ENCODE peak calls at places on chromosomes 7 and 10, in four cellular contexts. S is fibroblast of mammary gland, C is pancreas, U is A549. O is an unnamed sample.
A peak's percentile ranks its signal among the peaks of the same experiment; 100 is the strongest.

GRCh38 chr10:119616879-119617580 is 20.3 kb upstream of the TIAL1 start:
- DNase-seq in S (peak; percentile 81), C (no peak), U (peak; percentile 32), O (peak; percentile 76)

GRCh38 chr10:48940958-48941357 is 1.3 kb upstream of the LRRC18 start:
- DNase-seq in S (no peak), C (no peak), U (no peak), O (no peak)

GRCh38 chr7:4144801-4145470 is 537.2 kb upstream of the FOXK1 start:
- DNase-seq in S (peak; percentile 15), C (no peak), U (no peak), O (peak; percentile 22)

GRCh38 chr10:26855186-26855585 is 5.6 kb downstream of the ABI1 start:
- DNase-seq in S (peak; percentile 57), C (no peak), U (no peak), O (peak; percentile 52)

GRCh38 chr7:127035203-127035849 is 217.4 kb downstream of the GRM8 start:
- DNase-seq in S (no peak), C (no peak), U (no peak), O (no peak)

GRCh38 chr7:47809387-47809786 is 138.9 kb downstream of the PKD1L1 start:
- DNase-seq in S (no peak), C (no peak), U (no peak), O (no peak)

GRCh38 chr7:12066561-12066960 is 144.5 kb upstream of the TMEM106B start:
- DNase-seq in S (peak; percentile 6), C (no peak), U (peak; percentile 45), O (no peak)

GRCh38 chr10:9579110-9579705 is 1438.5 kb upstream of the CELF2 start:
- DNase-seq in S (peak; percentile 58), C (no peak), U (no peak), O (peak; percentile 69)

GRCh38 chr10:82037076-82037475 is 162.1 kb downstream of the NRG3 start:
- DNase-seq in S (no peak), C (no peak), U (no peak), O (no peak)

GRCh38 chr10:124719213-124719851 is 24.8 kb downstream of the FAM53B start:
- DNase-seq in S (peak; percentile 59), C (no peak), U (peak; percentile 26), O (peak; percentile 57)

GRCh38 chr10:101297901-101298451 is 56.0 kb upstream of the BTRC start:
- DNase-seq in S (peak; percentile 33), C (peak; percentile 89), U (peak; percentile 74), O (peak; percentile 49)

GRCh38 chr7:50608196-50608906 is 43.1 kb upstream of the DDC start:
- DNase-seq in S (no peak), C (no peak), U (no peak), O (peak; percentile 11)

GRCh38 chr7:3279147-3279818 is 21.8 kb upstream of the SDK1 start:
- DNase-seq in S (no peak), C (no peak), U (no peak), O (no peak)

DNA sequence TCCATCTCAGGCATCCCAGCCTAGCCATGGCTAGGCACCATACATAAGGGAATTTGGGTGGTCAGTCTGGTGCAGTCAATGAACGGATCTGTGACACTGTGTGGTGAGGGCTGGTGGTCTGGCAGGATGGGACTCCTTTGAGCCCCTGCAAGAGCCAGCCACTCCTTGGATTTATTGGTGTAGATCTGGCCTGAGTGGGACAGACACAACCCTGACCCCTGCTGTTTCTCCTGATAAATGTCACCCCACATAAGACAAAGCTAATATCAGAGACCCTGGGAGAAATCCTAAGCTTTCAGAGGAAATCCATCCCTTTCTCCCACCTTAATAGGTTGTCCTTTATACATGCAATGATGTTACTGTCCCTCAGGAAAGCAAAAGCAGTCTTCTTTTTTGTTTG is 2.3 kb downstream of the FBXO24 start:
- DNase-seq in S (peak; percentile 47), C (no peak), U (peak; percentile 45), O (peak; percentile 46)
- TF ChIP-seq CTCF in S (peak; percentile 49), C (no peak), U (peak; percentile 43), O (peak; percentile 43)

GRCh38 chr7:23529262-23529859 is 2.4 kb downstream of the TRA2A start:
- DNase-seq in S (no peak), C (no peak), U (no peak), O (no peak)
- H3K4me3 ChIP-seq in S (peak overlapping the region; percentile 99), C (peak overlapping the region; percentile 98), U (peak overlapping the region; percentile 74), O (peak overlapping the region; percentile 100)

GRCh38 chr7:149666360-149666905 is 107.0 kb downstream of the ZNF467 start:
- DNase-seq in S (no peak), C (no peak), U (no peak), O (no peak)

GRCh38 chr7:149673006-149673405 is 100.4 kb downstream of the ZNF467 start:
- DNase-seq in S (no peak), C (no peak), U (no peak), O (no peak)

GRCh38 chr7:149670288-149670687 is 103.1 kb downstream of the ZNF467 start:
- DNase-seq in S (peak; percentile 57), C (no peak), U (no peak), O (peak; percentile 31)

GRCh38 chr7:149664666-149665065 is 108.7 kb downstream of the ZNF467 start:
- DNase-seq in S (no peak), C (no peak), U (peak; percentile 23), O (no peak)

GRCh38 chr7:149669121-149669818 is 104.1 kb downstream of the ZNF467 start:
- DNase-seq in S (peak; percentile 62), C (no peak), U (peak; percentile 61), O (peak; percentile 39)
- TF ChIP-seq CTCF in S (peak; percentile 51), C (no peak), U (peak; percentile 71), O (peak; percentile 54)

DNA sequence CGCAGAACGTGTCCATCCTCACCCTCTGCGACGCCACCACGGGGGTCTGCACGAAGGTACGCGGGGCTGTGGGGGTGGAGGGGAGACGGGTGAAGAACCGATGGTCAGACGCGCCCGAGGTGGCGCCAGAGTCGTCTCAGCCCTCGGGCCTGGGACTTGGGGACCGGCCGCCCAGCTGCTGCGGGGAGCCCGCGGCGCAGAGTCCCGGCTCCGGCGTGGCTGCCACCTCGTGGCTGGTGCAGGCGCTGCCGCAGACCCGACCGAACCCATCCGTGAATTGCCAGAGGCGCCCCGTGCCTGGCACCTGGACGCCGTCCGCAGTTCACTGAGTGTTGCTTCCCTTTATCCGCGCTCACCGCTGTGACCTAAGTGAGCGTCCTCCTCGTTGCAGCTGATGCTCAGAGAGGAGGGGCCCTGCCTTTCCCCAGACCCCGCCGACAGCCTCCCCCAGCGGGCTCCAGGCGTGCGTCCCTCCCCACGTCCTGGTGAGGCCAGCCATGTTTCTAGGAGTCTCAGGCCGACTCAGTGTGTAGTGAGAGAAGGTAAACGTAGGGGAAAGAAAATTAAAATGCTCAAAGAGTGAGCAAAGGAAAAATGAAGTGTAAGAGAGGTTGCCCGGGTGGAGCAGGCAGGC is 208.7 kb downstream of the PAXIP1 start:
- DNase-seq in S (no peak), C (peak; percentile 68), U (no peak), O (no peak)
- H3K4me3 ChIP-seq in S (no peak overlapping the region), C (no peak overlapping the region), U (no peak overlapping the region), O (no peak overlapping the region)

DNA sequence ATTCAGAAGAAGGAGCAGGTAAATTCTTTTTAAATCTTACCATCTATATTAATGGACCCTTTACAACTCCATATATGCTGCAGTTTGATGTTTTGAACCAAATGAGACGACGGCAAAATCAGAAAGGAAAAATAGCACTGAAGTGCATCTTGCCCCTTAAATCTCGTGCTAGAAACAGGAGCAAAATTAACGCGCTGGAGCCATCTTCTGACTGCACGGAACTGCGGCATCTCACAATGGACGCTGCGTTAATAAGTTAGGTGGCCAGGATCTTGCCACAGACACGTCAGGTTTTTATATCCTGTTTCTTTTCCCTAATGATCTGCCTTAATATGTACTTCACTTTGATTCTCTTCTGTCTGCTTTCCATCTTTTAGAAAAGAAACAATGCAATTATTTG is 354.5 kb downstream of the TFEC start:
- DNase-seq in S (peak; percentile 45), C (no peak), U (peak; percentile 56), O (peak; percentile 60)
- TF ChIP-seq CTCF in S (peak; percentile 31), C (no peak), U (peak; percentile 57), O (peak; percentile 37)

GRCh38 chr7:82443801-82444219 is 233 bp upstream of the CACNA2D1 start:
- DNase-seq in S (peak; percentile 88), C (peak; percentile 75), U (peak; percentile 93), O (peak; percentile 94)
- H3K4me3 ChIP-seq in S (peak overlapping the region; percentile 77), C (peak overlapping the region; percentile 49), U (peak overlapping the region; percentile 91), O (peak overlapping the region; percentile 87)

DNA sequence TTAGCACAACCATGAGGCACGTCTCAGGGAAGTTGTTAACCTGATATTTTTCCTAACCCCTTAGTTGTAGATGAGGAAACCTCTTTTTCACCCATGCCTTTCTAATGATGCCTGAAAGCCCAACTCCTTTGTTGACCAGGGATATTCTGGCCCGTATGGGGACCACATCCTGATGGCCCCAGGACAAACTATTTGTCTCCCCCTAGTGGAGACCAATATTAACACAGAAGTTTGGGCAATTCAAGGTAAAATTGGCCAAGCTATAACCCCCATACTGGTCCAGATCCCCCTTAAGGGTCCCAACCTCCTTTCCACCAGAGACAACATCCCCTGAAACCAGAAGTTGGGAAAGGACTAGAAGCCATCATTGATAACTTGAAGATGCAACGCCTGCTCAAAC is 893.3 kb downstream of the SORCS1 start:
- DNase-seq in S (no peak), C (no peak), U (no peak), O (no peak)
- TF ChIP-seq CTCF in S (peak; percentile 21), C (no peak), U (no peak), O (no peak)

GRCh38 chr7:23470290-23471089 is at the start of gene IGF2BP3:
- DNase-seq in S (peak; percentile 84), C (no peak), U (peak; percentile 98), O (peak; percentile 98)
- H3K4me3 ChIP-seq in S (peak within 1 kb of the TSS; percentile 56), C (peak within 1 kb of the TSS; percentile 12), U (peak within 1 kb of the TSS; percentile 80), O (peak within 1 kb of the TSS; percentile 81)